ENCODE peak calls at places on chromosomes 4 and X, in seven cellular contexts. One of them, this sample, is unnamed. For H3K4me1, the result is how much of the 10 kb centered on the place peaks cover.

GRCh38 chr4:105140684-105141490 is 5.8 kb upstream of the TET2 start:
- DNase-seq in IMR-90: no peak
- DNase-seq in suprapubic skin: no peak
- DNase-seq in testis: peak
- DNase-seq in heart left ventricle: peak
- DNase-seq in right lobe of liver: no peak
- DNase-seq in breast epithelium: no peak
- DNase-seq in this sample: no peak

GRCh38 chrX:2559124-2559523 is 58.3 kb upstream of the DHRSX start:
- DNase-seq in breast epithelium: no peak
- DNase-seq in right lobe of liver: no peak
- DNase-seq in IMR-90: no peak
- DNase-seq in suprapubic skin: no peak
- DNase-seq in testis: no peak
- DNase-seq in heart left ventricle: no peak
- DNase-seq in this sample: no peak

GRCh38 chr4:45324381-45325111 is 598.2 kb upstream of the GNPDA2 start:
- DNase-seq in testis: no peak
- DNase-seq in breast epithelium: no peak
- DNase-seq in IMR-90: no peak
- DNase-seq in right lobe of liver: no peak
- DNase-seq in suprapubic skin: no peak
- DNase-seq in heart left ventricle: peak
- DNase-seq in this sample: no peak

GRCh38 chr4:139214039-139214534 is 37.1 kb upstream of the ELF2 start:
- DNase-seq in breast epithelium: no peak
- DNase-seq in suprapubic skin: no peak
- DNase-seq in heart left ventricle: peak
- DNase-seq in right lobe of liver: no peak
- DNase-seq in testis: peak
- DNase-seq in IMR-90: no peak
- DNase-seq in this sample: peak

GRCh38 chr4:16267639-16268038 is 41.4 kb upstream of the TAPT1 start:
- DNase-seq in testis: no peak
- DNase-seq in suprapubic skin: no peak
- DNase-seq in IMR-90: no peak
- DNase-seq in right lobe of liver: no peak
- DNase-seq in heart left ventricle: no peak
- DNase-seq in breast epithelium: no peak
- DNase-seq in this sample: no peak

GRCh38 chr4:19382993-19383392 is 868.7 kb upstream of the SLIT2 start:
- DNase-seq in testis: no peak
- DNase-seq in right lobe of liver: no peak
- DNase-seq in breast epithelium: no peak
- DNase-seq in heart left ventricle: no peak
- DNase-seq in suprapubic skin: no peak
- DNase-seq in IMR-90: peak
- DNase-seq in this sample: no peak

GRCh38 chrX:39667746-39668507 is 429.8 kb downstream of the BCOR start:
- DNase-seq in breast epithelium: no peak
- DNase-seq in suprapubic skin: no peak
- DNase-seq in IMR-90: no peak
- DNase-seq in right lobe of liver: no peak
- DNase-seq in heart left ventricle: no peak
- DNase-seq in testis: no peak
- DNase-seq in this sample: no peak

GRCh38 chr4:118005883-118006282 is 28.4 kb upstream of the NDST3 start:
- DNase-seq in heart left ventricle: no peak
- DNase-seq in testis: no peak
- DNase-seq in right lobe of liver: no peak
- DNase-seq in suprapubic skin: no peak
- DNase-seq in breast epithelium: no peak
- DNase-seq in IMR-90: no peak
- DNase-seq in this sample: no peak

GRCh38 chr4:53706422-53707032 is 115.2 kb upstream of the LNX1 start:
- DNase-seq in heart left ventricle: no peak
- DNase-seq in testis: no peak
- DNase-seq in right lobe of liver: no peak
- DNase-seq in IMR-90: peak
- DNase-seq in suprapubic skin: no peak
- DNase-seq in breast epithelium: no peak
- DNase-seq in this sample: no peak

GRCh38 chr4:70637239-70637920 is 8.8 kb downstream of the ENAM start:
- DNase-seq in breast epithelium: no peak
- DNase-seq in IMR-90: peak
- DNase-seq in testis: no peak
- DNase-seq in heart left ventricle: no peak
- DNase-seq in right lobe of liver: no peak
- DNase-seq in suprapubic skin: no peak
- DNase-seq in this sample: no peak

GRCh38 chrX:20267924-20268701 is 1.4 kb upstream of the RPS6KA3 start:
- DNase-seq in IMR-90: no peak
- DNase-seq in heart left ventricle: peak
- DNase-seq in testis: peak
- DNase-seq in suprapubic skin: peak
- DNase-seq in right lobe of liver: peak
- DNase-seq in breast epithelium: peak
- DNase-seq in this sample: peak

GRCh38 chrX:148601034-148601433 is 100.6 kb downstream of the AFF2 start:
- DNase-seq in testis: no peak
- DNase-seq in breast epithelium: no peak
- DNase-seq in IMR-90: no peak
- DNase-seq in suprapubic skin: no peak
- DNase-seq in right lobe of liver: no peak
- DNase-seq in heart left ventricle: no peak
- DNase-seq in this sample: no peak

GRCh38 chr4:7691992-7692391 is 247.7 kb downstream of the AFAP1 start:
- DNase-seq in testis: peak
- DNase-seq in right lobe of liver: no peak
- DNase-seq in heart left ventricle: peak
- DNase-seq in IMR-90: peak
- DNase-seq in suprapubic skin: no peak
- DNase-seq in breast epithelium: no peak
- DNase-seq in this sample: no peak

GRCh38 chr4:80295841-80296240 is 29.4 kb downstream of the FGF5 start:
- DNase-seq in suprapubic skin: no peak
- DNase-seq in breast epithelium: no peak
- DNase-seq in testis: no peak
- DNase-seq in heart left ventricle: no peak
- DNase-seq in IMR-90: peak
- DNase-seq in right lobe of liver: no peak
- DNase-seq in this sample: no peak

GRCh38 chrX:123450217-123450616 is 266.1 kb downstream of the GRIA3 start:
- DNase-seq in suprapubic skin: no peak
- DNase-seq in testis: no peak
- DNase-seq in right lobe of liver: no peak
- DNase-seq in heart left ventricle: no peak
- DNase-seq in IMR-90: peak
- DNase-seq in breast epithelium: no peak
- DNase-seq in this sample: no peak

GRCh38 chr4:91826186-91826585 is 477.6 kb upstream of the GRID2 start:
- DNase-seq in testis: no peak
- DNase-seq in breast epithelium: no peak
- DNase-seq in suprapubic skin: no peak
- DNase-seq in right lobe of liver: no peak
- DNase-seq in heart left ventricle: no peak
- DNase-seq in IMR-90: no peak
- DNase-seq in this sample: no peak

GRCh38 chrX:49163555-49164419 is 1.2 kb downstream of the MAGIX start:
- DNase-seq in suprapubic skin: peak
- DNase-seq in testis: peak
- DNase-seq in right lobe of liver: peak
- DNase-seq in IMR-90: peak
- DNase-seq in breast epithelium: peak
- DNase-seq in heart left ventricle: peak
- DNase-seq in this sample: peak

GRCh38 chr4:86974481-86975050 is 39.8 kb downstream of the AFF1 start:
- DNase-seq in IMR-90: no peak
- DNase-seq in suprapubic skin: no peak
- DNase-seq in heart left ventricle: no peak
- DNase-seq in testis: no peak
- DNase-seq in breast epithelium: no peak
- DNase-seq in right lobe of liver: no peak
- DNase-seq in this sample: no peak

GRCh38 chr4:87219648-87220093 is 747 bp downstream of the KLHL8 start:
- DNase-seq in suprapubic skin: no peak
- DNase-seq in heart left ventricle: no peak
- DNase-seq in testis: peak
- DNase-seq in IMR-90: peak
- DNase-seq in breast epithelium: no peak
- DNase-seq in right lobe of liver: peak
- DNase-seq in this sample: peak

GRCh38 chrX:107429090-107429489 is 20.4 kb upstream of the FRMPD3 start:
- DNase-seq in testis: no peak
- DNase-seq in breast epithelium: no peak
- DNase-seq in right lobe of liver: peak
- DNase-seq in heart left ventricle: no peak
- DNase-seq in suprapubic skin: no peak
- DNase-seq in IMR-90: peak
- DNase-seq in this sample: no peak

GRCh38 chr4:43903456-43903855 is 545.2 kb downstream of the KCTD8 start:
- DNase-seq in right lobe of liver: no peak
- DNase-seq in IMR-90: no peak
- DNase-seq in breast epithelium: no peak
- DNase-seq in heart left ventricle: no peak
- DNase-seq in suprapubic skin: no peak
- DNase-seq in testis: no peak
- DNase-seq in this sample: no peak

GRCh38 chrX:153828723-153829548 is 1.4 kb downstream of the PDZD4 start:
- DNase-seq in heart left ventricle: no peak
- DNase-seq in testis: no peak
- DNase-seq in breast epithelium: no peak
- DNase-seq in right lobe of liver: no peak
- DNase-seq in IMR-90: no peak
- DNase-seq in suprapubic skin: no peak
- DNase-seq in this sample: no peak

GRCh38 chr4:79964715-79965345 is 108.2 kb downstream of the ANTXR2 start:
- DNase-seq in breast epithelium: no peak
- DNase-seq in heart left ventricle: no peak
- DNase-seq in suprapubic skin: no peak
- DNase-seq in IMR-90: no peak
- DNase-seq in testis: peak
- DNase-seq in right lobe of liver: no peak
- DNase-seq in this sample: no peak

DNA sequence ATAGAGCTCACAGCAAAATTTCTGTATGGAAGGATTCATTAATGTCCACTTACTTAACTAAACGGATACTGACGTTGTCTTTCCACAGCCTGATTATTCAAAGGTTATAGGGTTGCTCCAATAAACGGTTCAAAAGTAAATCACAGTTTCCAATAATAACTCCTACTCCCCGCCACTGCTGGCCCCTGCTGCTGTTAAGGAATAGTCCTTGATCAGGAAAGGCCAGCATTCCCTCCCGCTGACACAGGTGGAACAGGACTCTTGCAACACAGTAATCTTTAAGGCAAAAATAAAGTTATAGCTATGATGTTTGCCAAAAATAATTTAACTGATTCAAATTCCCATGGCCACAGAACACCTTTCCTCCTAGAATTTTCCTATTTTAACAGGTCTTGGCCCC is 53.9 kb downstream of the FAT1 start:
- DNase-seq in testis: no peak
- DNase-seq in suprapubic skin: no peak
- DNase-seq in right lobe of liver: no peak
- DNase-seq in IMR-90: no peak
- DNase-seq in heart left ventricle: no peak
- DNase-seq in breast epithelium: no peak
- DNase-seq in this sample: no peak
- H3K4me1 ChIP-seq in testis: under half
- H3K4me1 ChIP-seq in suprapubic skin: under half
- H3K4me1 ChIP-seq in right lobe of liver: under half
- H3K4me1 ChIP-seq in IMR-90: under half
- H3K4me1 ChIP-seq in heart left ventricle: under half
- H3K4me1 ChIP-seq in breast epithelium: under half
- H3K4me1 ChIP-seq in this sample: under half

GRCh38 chrX:30649859-30650258 is 3.4 kb upstream of the GK start:
- DNase-seq in heart left ventricle: no peak
- DNase-seq in suprapubic skin: no peak
- DNase-seq in testis: no peak
- DNase-seq in breast epithelium: no peak
- DNase-seq in right lobe of liver: no peak
- DNase-seq in IMR-90: peak
- DNase-seq in this sample: no peak

GRCh38 chrX:30654989-30655607 is 1.9 kb downstream of the GK start:
- DNase-seq in suprapubic skin: no peak
- DNase-seq in right lobe of liver: peak
- DNase-seq in heart left ventricle: no peak
- DNase-seq in testis: no peak
- DNase-seq in IMR-90: peak
- DNase-seq in breast epithelium: no peak
- DNase-seq in this sample: no peak

GRCh38 chrX:30657542-30658238 is 4.5 kb downstream of the GK start:
- DNase-seq in suprapubic skin: no peak
- DNase-seq in testis: no peak
- DNase-seq in IMR-90: peak
- DNase-seq in right lobe of liver: no peak
- DNase-seq in heart left ventricle: no peak
- DNase-seq in breast epithelium: no peak
- DNase-seq in this sample: peak

GRCh38 chrX:30653415-30654131 is at the start of gene GK:
- DNase-seq in breast epithelium: no peak
- DNase-seq in right lobe of liver: peak
- DNase-seq in heart left ventricle: no peak
- DNase-seq in testis: no peak
- DNase-seq in suprapubic skin: peak
- DNase-seq in IMR-90: peak
- DNase-seq in this sample: peak

GRCh38 chrX:30652527-30653414 is 452 bp upstream of the GK start:
- DNase-seq in IMR-90: peak
- DNase-seq in right lobe of liver: peak
- DNase-seq in breast epithelium: peak
- DNase-seq in testis: peak
- DNase-seq in heart left ventricle: peak
- DNase-seq in suprapubic skin: peak
- DNase-seq in this sample: peak
- TF ChIP-seq POLR2A in IMR-90: no peak
- TF ChIP-seq POLR2A in right lobe of liver: peak
- TF ChIP-seq POLR2A in breast epithelium: no peak
- TF ChIP-seq POLR2A in testis: no peak
- TF ChIP-seq POLR2A in heart left ventricle: no peak
- TF ChIP-seq POLR2A in suprapubic skin: no peak
- TF ChIP-seq POLR2A in this sample: peak

DNA sequence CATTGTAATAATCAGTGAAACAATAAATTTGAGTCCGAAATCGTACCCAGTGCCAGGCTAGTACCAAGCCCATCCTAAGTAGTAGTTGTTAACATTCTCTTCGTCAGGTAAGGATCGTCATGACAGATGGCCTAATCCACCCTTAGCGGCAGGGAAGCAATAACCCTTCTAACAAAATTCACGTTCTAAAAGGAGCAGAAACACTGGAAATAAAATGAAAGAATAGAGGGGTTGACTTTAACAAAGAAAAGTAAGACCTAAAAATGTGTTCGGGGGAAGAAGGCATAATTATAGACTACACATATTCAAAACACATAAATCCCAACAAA is 142.7 kb downstream of the CPEB2 start:
- DNase-seq in suprapubic skin: no peak
- DNase-seq in IMR-90: no peak
- DNase-seq in heart left ventricle: no peak
- DNase-seq in breast epithelium: no peak
- DNase-seq in testis: no peak
- DNase-seq in right lobe of liver: no peak
- DNase-seq in this sample: no peak
- H3K27ac ChIP-seq in suprapubic skin: no peak
- H3K27ac ChIP-seq in IMR-90: no peak
- H3K27ac ChIP-seq in heart left ventricle: no peak
- H3K27ac ChIP-seq in breast epithelium: no peak
- H3K27ac ChIP-seq in testis: no peak
- H3K27ac ChIP-seq in right lobe of liver: peak
- H3K27ac ChIP-seq in this sample: no peak

GRCh38 chrX:13756381-13756780 is 21.8 kb downstream of the OFD1 start:
- DNase-seq in suprapubic skin: no peak
- DNase-seq in testis: no peak
- DNase-seq in breast epithelium: no peak
- DNase-seq in IMR-90: no peak
- DNase-seq in heart left ventricle: no peak
- DNase-seq in right lobe of liver: no peak
- DNase-seq in this sample: no peak
- H3K4me1 ChIP-seq in suprapubic skin: under half
- H3K4me1 ChIP-seq in testis: under half
- H3K4me1 ChIP-seq in breast epithelium: under half
- H3K4me1 ChIP-seq in IMR-90: under half
- H3K4me1 ChIP-seq in heart left ventricle: under half
- H3K4me1 ChIP-seq in right lobe of liver: under half
- H3K4me1 ChIP-seq in this sample: under half

This sample was measured in Peyer's patch.